ENCODE peak calls at places on chromosomes 6 and 20, in seven cellular contexts. One of them, this sample, is unnamed.

GRCh38 chr6:148968636-148969270 is 221.9 kb downstream of the UST start:
- DNase-seq in uterus: no peak
- DNase-seq in right atrium auricular region: no peak
- DNase-seq in fibroblast of lung: peak
- DNase-seq in natural killer cell: no peak
- DNase-seq in psoas muscle: no peak
- DNase-seq in tibial artery: no peak
- DNase-seq in this sample: no peak

GRCh38 chr6:48764261-48764660 is 653.3 kb upstream of the PTCHD4 start:
- DNase-seq in uterus: no peak
- DNase-seq in right atrium auricular region: no peak
- DNase-seq in fibroblast of lung: peak
- DNase-seq in natural killer cell: no peak
- DNase-seq in psoas muscle: no peak
- DNase-seq in tibial artery: no peak
- DNase-seq in this sample: no peak

GRCh38 chr6:11085758-11086435 is 7.7 kb upstream of the SMIM13 start:
- DNase-seq in uterus: no peak
- DNase-seq in right atrium auricular region: no peak
- DNase-seq in fibroblast of lung: peak
- DNase-seq in natural killer cell: no peak
- DNase-seq in psoas muscle: no peak
- DNase-seq in tibial artery: no peak
- DNase-seq in this sample: no peak

GRCh38 chr6:12750416-12750815 is 33.8 kb downstream of the PHACTR1 start:
- DNase-seq in uterus: no peak
- DNase-seq in right atrium auricular region: no peak
- DNase-seq in fibroblast of lung: no peak
- DNase-seq in natural killer cell: no peak
- DNase-seq in psoas muscle: no peak
- DNase-seq in tibial artery: no peak
- DNase-seq in this sample: no peak

GRCh38 chr20:2753456-2754040 is 46.9 kb downstream of the CPXM1 start:
- DNase-seq in uterus: no peak
- DNase-seq in right atrium auricular region: no peak
- DNase-seq in fibroblast of lung: no peak
- DNase-seq in natural killer cell: no peak
- DNase-seq in psoas muscle: no peak
- DNase-seq in tibial artery: no peak
- DNase-seq in this sample: no peak

GRCh38 chr6:110552901-110553641 is 76.7 kb upstream of the SLC22A16 start:
- DNase-seq in uterus: no peak
- DNase-seq in right atrium auricular region: no peak
- DNase-seq in fibroblast of lung: no peak
- DNase-seq in natural killer cell: no peak
- DNase-seq in psoas muscle: no peak
- DNase-seq in tibial artery: no peak
- DNase-seq in this sample: no peak

GRCh38 chr6:169591616-169592015 is 110.2 kb downstream of the WDR27 start:
- DNase-seq in uterus: no peak
- DNase-seq in right atrium auricular region: no peak
- DNase-seq in fibroblast of lung: no peak
- DNase-seq in natural killer cell: no peak
- DNase-seq in psoas muscle: no peak
- DNase-seq in tibial artery: no peak
- DNase-seq in this sample: no peak

GRCh38 chr6:79077680-79078056 is 386 bp downstream of the PHIP start:
- DNase-seq in uterus: no peak
- DNase-seq in right atrium auricular region: no peak
- DNase-seq in fibroblast of lung: no peak
- DNase-seq in natural killer cell: no peak
- DNase-seq in psoas muscle: no peak
- DNase-seq in tibial artery: no peak
- DNase-seq in this sample: peak

GRCh38 chr6:26400626-26401025 is 1.4 kb upstream of the BTN3A1 start:
- DNase-seq in uterus: no peak
- DNase-seq in right atrium auricular region: no peak
- DNase-seq in fibroblast of lung: no peak
- DNase-seq in natural killer cell: no peak
- DNase-seq in psoas muscle: no peak
- DNase-seq in tibial artery: no peak
- DNase-seq in this sample: no peak

GRCh38 chr20:56229821-56230220 is 18.7 kb upstream of the MC3R start:
- DNase-seq in uterus: no peak
- DNase-seq in right atrium auricular region: no peak
- DNase-seq in fibroblast of lung: no peak
- DNase-seq in natural killer cell: no peak
- DNase-seq in psoas muscle: no peak
- DNase-seq in tibial artery: no peak
- DNase-seq in this sample: no peak

GRCh38 chr6:167782698-167783517 is 43.8 kb upstream of the AFDN start:
- DNase-seq in uterus: no peak
- DNase-seq in right atrium auricular region: no peak
- DNase-seq in fibroblast of lung: no peak
- DNase-seq in natural killer cell: no peak
- DNase-seq in psoas muscle: no peak
- DNase-seq in tibial artery: no peak
- DNase-seq in this sample: no peak

GRCh38 chr6:32096087-32096393 is 13.1 kb downstream of the TNXB start:
- DNase-seq in uterus: no peak
- DNase-seq in right atrium auricular region: no peak
- DNase-seq in fibroblast of lung: no peak
- DNase-seq in natural killer cell: no peak
- DNase-seq in psoas muscle: peak
- DNase-seq in tibial artery: no peak
- DNase-seq in this sample: no peak

GRCh38 chr6:33430334-33430733 is 10.5 kb downstream of the SYNGAP1 start:
- DNase-seq in uterus: no peak
- DNase-seq in right atrium auricular region: no peak
- DNase-seq in fibroblast of lung: no peak
- DNase-seq in natural killer cell: no peak
- DNase-seq in psoas muscle: no peak
- DNase-seq in tibial artery: no peak
- DNase-seq in this sample: no peak

GRCh38 chr6:147618927-147619326 is 110.4 kb downstream of the SAMD5 start:
- DNase-seq in uterus: peak
- DNase-seq in right atrium auricular region: no peak
- DNase-seq in fibroblast of lung: peak
- DNase-seq in natural killer cell: no peak
- DNase-seq in psoas muscle: no peak
- DNase-seq in tibial artery: no peak
- DNase-seq in this sample: no peak

GRCh38 chr6:147624946-147625515 is 116.5 kb downstream of the SAMD5 start:
- DNase-seq in uterus: no peak
- DNase-seq in right atrium auricular region: no peak
- DNase-seq in fibroblast of lung: peak
- DNase-seq in natural killer cell: no peak
- DNase-seq in psoas muscle: no peak
- DNase-seq in tibial artery: no peak
- DNase-seq in this sample: no peak

GRCh38 chr6:147625946-147626345 is 117.5 kb downstream of the SAMD5 start:
- DNase-seq in uterus: no peak
- DNase-seq in right atrium auricular region: no peak
- DNase-seq in fibroblast of lung: peak
- DNase-seq in natural killer cell: no peak
- DNase-seq in psoas muscle: no peak
- DNase-seq in tibial artery: no peak
- DNase-seq in this sample: no peak

GRCh38 chr6:147618457-147618856 is 110.0 kb downstream of the SAMD5 start:
- DNase-seq in uterus: no peak
- DNase-seq in right atrium auricular region: no peak
- DNase-seq in fibroblast of lung: no peak
- DNase-seq in natural killer cell: no peak
- DNase-seq in psoas muscle: no peak
- DNase-seq in tibial artery: no peak
- DNase-seq in this sample: no peak

GRCh38 chr6:147621280-147621679 is 112.8 kb downstream of the SAMD5 start:
- DNase-seq in uterus: peak
- DNase-seq in right atrium auricular region: no peak
- DNase-seq in fibroblast of lung: peak
- DNase-seq in natural killer cell: no peak
- DNase-seq in psoas muscle: no peak
- DNase-seq in tibial artery: peak
- DNase-seq in this sample: no peak
- TF ChIP-seq CTCF in uterus: no peak
- TF ChIP-seq CTCF in right atrium auricular region: no peak
- TF ChIP-seq CTCF in fibroblast of lung: no peak
- TF ChIP-seq CTCF in natural killer cell: no peak
- TF ChIP-seq CTCF in psoas muscle: no peak
- TF ChIP-seq CTCF in tibial artery: no peak
- TF ChIP-seq CTCF in this sample: no peak

DNA sequence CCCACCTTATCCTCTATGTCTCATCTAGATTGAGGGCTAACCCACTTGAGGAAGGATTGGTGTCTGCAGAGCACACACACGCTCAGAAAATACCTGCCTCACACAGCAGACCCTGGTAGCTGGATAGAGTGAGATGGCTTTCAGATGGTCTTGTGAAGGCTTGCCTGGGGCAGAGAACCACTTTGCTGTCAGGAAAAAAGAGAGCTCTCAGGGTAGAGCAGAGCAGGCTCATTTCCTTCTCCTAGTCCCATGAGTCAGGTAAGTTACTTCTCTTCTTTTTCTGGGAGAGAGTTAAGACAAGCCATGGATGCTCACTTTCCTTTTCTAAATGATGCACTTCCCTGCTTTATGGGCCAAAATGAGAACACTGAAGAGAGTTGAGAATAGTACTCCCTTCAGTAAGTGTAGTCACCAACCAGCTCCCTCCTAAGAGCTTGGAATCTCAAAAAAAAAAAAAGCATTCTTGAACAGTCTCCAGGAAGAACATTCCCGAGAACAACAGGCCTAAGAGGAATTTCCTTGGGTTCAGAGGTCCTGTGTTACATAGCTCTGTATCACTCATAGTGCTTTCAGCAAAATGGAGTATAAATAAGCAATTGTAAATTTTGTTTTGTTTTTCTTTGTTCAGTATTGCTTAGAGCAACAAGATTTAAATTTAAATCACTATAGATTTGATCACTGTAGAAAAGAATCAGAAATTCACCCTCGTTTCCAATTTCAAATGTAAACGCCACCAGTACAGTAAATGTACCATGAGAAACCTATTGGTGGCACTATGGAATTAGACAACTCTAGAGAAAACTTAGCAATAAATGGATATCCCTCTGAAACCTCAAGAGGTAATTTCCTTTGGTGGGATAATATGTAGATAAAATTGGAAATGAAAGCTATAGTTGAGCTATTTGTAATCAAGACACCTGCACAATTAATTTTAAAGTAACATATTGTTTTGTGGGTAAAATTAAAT is 530.3 kb downstream of the RFPL4B start:
- DNase-seq in uterus: no peak
- DNase-seq in right atrium auricular region: no peak
- DNase-seq in fibroblast of lung: peak
- DNase-seq in natural killer cell: no peak
- DNase-seq in psoas muscle: no peak
- DNase-seq in tibial artery: no peak
- DNase-seq in this sample: no peak
- TF ChIP-seq CTCF in uterus: no peak
- TF ChIP-seq CTCF in right atrium auricular region: no peak
- TF ChIP-seq CTCF in fibroblast of lung: no peak
- TF ChIP-seq CTCF in natural killer cell: no peak
- TF ChIP-seq CTCF in psoas muscle: no peak
- TF ChIP-seq CTCF in tibial artery: no peak
- TF ChIP-seq CTCF in this sample: no peak

GRCh38 chr6:115894426-115894992 is 166.2 kb downstream of the FRK start:
- DNase-seq in uterus: no peak
- DNase-seq in right atrium auricular region: no peak
- DNase-seq in fibroblast of lung: no peak
- DNase-seq in natural killer cell: no peak
- DNase-seq in psoas muscle: no peak
- DNase-seq in tibial artery: no peak
- DNase-seq in this sample: no peak

GRCh38 chr6:115891704-115892225 is 168.9 kb downstream of the FRK start:
- DNase-seq in uterus: no peak
- DNase-seq in right atrium auricular region: no peak
- DNase-seq in fibroblast of lung: no peak
- DNase-seq in natural killer cell: no peak
- DNase-seq in psoas muscle: no peak
- DNase-seq in tibial artery: no peak
- DNase-seq in this sample: no peak

GRCh38 chr6:115898246-115898645 is 162.4 kb downstream of the FRK start:
- DNase-seq in uterus: no peak
- DNase-seq in right atrium auricular region: no peak
- DNase-seq in fibroblast of lung: peak
- DNase-seq in natural killer cell: no peak
- DNase-seq in psoas muscle: no peak
- DNase-seq in tibial artery: no peak
- DNase-seq in this sample: no peak

GRCh38 chr6:115899883-115900282 is 160.8 kb downstream of the FRK start:
- DNase-seq in uterus: no peak
- DNase-seq in right atrium auricular region: no peak
- DNase-seq in fibroblast of lung: no peak
- DNase-seq in natural killer cell: no peak
- DNase-seq in psoas muscle: no peak
- DNase-seq in tibial artery: no peak
- DNase-seq in this sample: no peak

GRCh38 chr6:115896538-115897129 is 164.1 kb downstream of the FRK start:
- DNase-seq in uterus: no peak
- DNase-seq in right atrium auricular region: no peak
- DNase-seq in fibroblast of lung: peak
- DNase-seq in natural killer cell: no peak
- DNase-seq in psoas muscle: no peak
- DNase-seq in tibial artery: no peak
- DNase-seq in this sample: no peak
- TF ChIP-seq CTCF in uterus: no peak
- TF ChIP-seq CTCF in right atrium auricular region: peak
- TF ChIP-seq CTCF in fibroblast of lung: peak
- TF ChIP-seq CTCF in natural killer cell: no peak
- TF ChIP-seq CTCF in psoas muscle: peak
- TF ChIP-seq CTCF in tibial artery: peak
- TF ChIP-seq CTCF in this sample: no peak

DNA sequence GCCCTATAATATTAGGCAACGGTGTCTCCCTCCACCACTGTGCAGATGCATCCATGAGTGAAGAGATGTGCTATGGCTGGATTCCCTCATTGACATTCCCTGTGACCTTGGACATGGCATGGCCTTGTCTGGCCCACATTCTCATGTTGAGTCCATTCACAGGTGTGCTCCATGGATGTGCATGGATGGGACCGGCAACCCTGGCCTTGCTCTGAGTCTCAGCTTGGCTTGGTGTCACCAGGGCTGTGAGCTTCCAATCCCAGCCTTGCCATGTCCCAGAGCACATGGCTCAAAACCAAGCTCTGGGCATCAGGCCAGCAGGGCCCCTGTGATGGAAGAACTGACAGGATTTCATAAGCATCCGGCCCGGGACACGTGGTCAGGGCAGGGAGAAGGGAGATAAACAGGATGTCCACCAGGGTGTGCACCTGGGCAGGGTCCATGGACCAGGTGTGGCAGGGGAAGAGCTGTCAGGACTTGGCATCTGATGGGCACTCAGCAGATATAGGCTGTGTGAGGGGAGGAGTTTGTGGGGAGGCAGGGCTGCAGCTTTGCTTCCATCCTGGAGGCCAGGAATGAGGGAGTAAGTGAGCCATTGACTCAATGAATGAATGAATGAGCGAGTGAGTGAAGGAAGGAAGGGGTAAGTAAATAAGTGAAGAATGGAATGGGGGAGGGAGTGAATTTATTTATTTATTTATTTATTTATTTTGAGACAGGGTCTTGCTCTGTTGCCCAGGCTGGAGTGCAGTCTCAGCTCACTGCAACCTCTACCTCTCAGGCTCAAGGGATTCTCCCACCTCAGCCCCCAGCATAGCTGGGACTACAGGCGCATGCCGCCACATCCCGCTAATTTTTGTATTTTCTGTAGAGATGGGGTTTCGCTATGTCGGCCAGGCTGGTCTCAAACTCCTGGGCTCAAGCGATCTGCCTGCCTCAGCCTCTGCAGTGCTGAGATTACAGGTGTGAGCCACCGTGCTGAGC is 15.7 kb downstream of the NRSN2 start:
- DNase-seq in uterus: peak
- DNase-seq in right atrium auricular region: peak
- DNase-seq in fibroblast of lung: peak
- DNase-seq in natural killer cell: no peak
- DNase-seq in psoas muscle: peak
- DNase-seq in tibial artery: peak
- DNase-seq in this sample: no peak
- TF ChIP-seq CTCF in uterus: peak
- TF ChIP-seq CTCF in right atrium auricular region: peak
- TF ChIP-seq CTCF in fibroblast of lung: peak
- TF ChIP-seq CTCF in natural killer cell: no peak
- TF ChIP-seq CTCF in psoas muscle: peak
- TF ChIP-seq CTCF in tibial artery: peak
- TF ChIP-seq CTCF in this sample: no peak

This sample was measured in CD8-positive, alpha-beta T cell.